ENCODE peak calls at places on chromosomes 7 and 10, in nine cellular contexts. F, A, D, O, X, N, W, K and Y are unnamed samples.

GRCh38 chr7:116704650-116705049 is 32.7 kb downstream of the MET start:
- DNase-seq in F (no peak), A (no peak), D (no peak), O (no peak), X (no peak), N (no peak), W (no peak), K (no peak), Y (no peak)

GRCh38 chr10:68419376-68419775 is 12.3 kb upstream of the RUFY2 start:
- DNase-seq in F (no peak), A (no peak), D (no peak), O (no peak), X (no peak), N (no peak), W (no peak), K (no peak), Y (no peak)

GRCh38 chr7:121562274-121562673 is 166.2 kb upstream of the FAM3C start:
- DNase-seq in F (no peak), A (no peak), D (no peak), O (no peak), X (peak), N (no peak), W (no peak), K (no peak), Y (no peak)

GRCh38 chr10:106053031-106053430 is 1111.5 kb downstream of the SORCS1 start:
- DNase-seq in F (no peak), A (no peak), D (no peak), O (no peak), X (no peak), N (no peak), W (no peak), K (no peak), Y (no peak)

GRCh38 chr7:30176463-30177090 is 41.8 kb downstream of the MTURN start:
- DNase-seq in F (no peak), A (no peak), D (no peak), O (no peak), X (no peak), N (no peak), W (no peak), K (no peak), Y (no peak)

GRCh38 chr7:138625084-138625848 is 75.9 kb downstream of the SVOPL start:
- DNase-seq in F (no peak), A (no peak), D (no peak), O (no peak), X (no peak), N (no peak), W (no peak), K (peak), Y (no peak)

GRCh38 chr7:80324032-80324431 is 187.8 kb downstream of the GNAT3 start:
- DNase-seq in F (no peak), A (no peak), D (no peak), O (no peak), X (peak), N (no peak), W (peak), K (no peak), Y (peak)

GRCh38 chr7:2522780-2523433 is 3.3 kb downstream of the LFNG start:
- DNase-seq in F (no peak), A (no peak), D (no peak), O (no peak), X (peak), N (no peak), W (peak), K (no peak), Y (peak)

GRCh38 chr7:64541438-64542359 is 21.2 kb downstream of the ZNF680 start:
- DNase-seq in F (no peak), A (no peak), D (no peak), O (no peak), X (peak), N (peak), W (peak), K (no peak), Y (peak)

GRCh38 chr7:15305002-15305600 is 256.7 kb downstream of the AGMO start:
- DNase-seq in F (peak), A (no peak), D (no peak), O (no peak), X (peak), N (no peak), W (peak), K (no peak), Y (peak)

GRCh38 chr7:27176962-27177794 is 3.1 kb upstream of the HOXA10 start:
- DNase-seq in F (no peak), A (no peak), D (peak), O (peak), X (no peak), N (no peak), W (no peak), K (no peak), Y (no peak)

GRCh38 chr10:27330074-27330473 is 89.5 kb upstream of the ACBD5 start:
- DNase-seq in F (no peak), A (no peak), D (no peak), O (no peak), X (no peak), N (no peak), W (no peak), K (no peak), Y (no peak)

GRCh38 chr7:153920897-153921296 is 131.3 kb upstream of the DPP6 start:
- DNase-seq in F (no peak), A (no peak), D (no peak), O (no peak), X (no peak), N (no peak), W (no peak), K (no peak), Y (no peak)

GRCh38 chr7:29243777-29244655 is 49.4 kb downstream of the CHN2 start:
- DNase-seq in F (no peak), A (no peak), D (no peak), O (no peak), X (no peak), N (no peak), W (no peak), K (no peak), Y (peak)

GRCh38 chr10:84261236-84261635 is 16.4 kb downstream of the RGR start:
- DNase-seq in F (no peak), A (no peak), D (no peak), O (no peak), X (no peak), N (no peak), W (no peak), K (no peak), Y (no peak)

GRCh38 chr10:62582804-62583208 is 208.6 kb downstream of the ZNF365 start:
- DNase-seq in F (peak), A (no peak), D (peak), O (no peak), X (peak), N (peak), W (peak), K (no peak), Y (peak)

GRCh38 chr10:120514035-120514620 is 57.1 kb downstream of the PLPP4 start:
- DNase-seq in F (no peak), A (no peak), D (no peak), O (no peak), X (peak), N (no peak), W (peak), K (no peak), Y (peak)

GRCh38 chr7:14377646-14378266 is 388.3 kb upstream of the ETV1 start:
- DNase-seq in F (no peak), A (no peak), D (no peak), O (no peak), X (peak), N (no peak), W (no peak), K (no peak), Y (no peak)

GRCh38 chr10:70233109-70233938 is at the start of gene PPA1:
- DNase-seq in F (peak), A (no peak), D (peak), O (peak), X (peak), N (peak), W (peak), K (peak), Y (peak)

GRCh38 chr7:20218261-20218660 is 1.1 kb upstream of the MACC1 start:
- DNase-seq in F (no peak), A (no peak), D (no peak), O (no peak), X (no peak), N (no peak), W (peak), K (no peak), Y (peak)

GRCh38 chr7:115728518-115728917 is 302.0 kb downstream of the TFEC start:
- DNase-seq in F (no peak), A (no peak), D (no peak), O (no peak), X (no peak), N (no peak), W (no peak), K (no peak), Y (no peak)

GRCh38 chr7:2170576-2171521 is 61.9 kb downstream of the MAD1L1 start:
- DNase-seq in F (no peak), A (no peak), D (no peak), O (no peak), X (no peak), N (no peak), W (no peak), K (no peak), Y (no peak)

GRCh38 chr10:2893991-2894390 is 173.4 kb upstream of the PFKP start:
- DNase-seq in F (no peak), A (no peak), D (no peak), O (no peak), X (no peak), N (no peak), W (no peak), K (no peak), Y (no peak)

GRCh38 chr10:13536674-13537366 is 8.0 kb upstream of the BEND7 start:
- DNase-seq in F (peak), A (no peak), D (peak), O (peak), X (peak), N (no peak), W (peak), K (no peak), Y (peak)

GRCh38 chr10:42973870-42974692 is 102.8 kb upstream of the RET start:
- DNase-seq in F (no peak), A (no peak), D (peak), O (no peak), X (no peak), N (peak), W (no peak), K (no peak), Y (no peak)

GRCh38 chr10:89337493-89337892 is 9.7 kb downstream of the IFIT3 start:
- DNase-seq in F (no peak), A (no peak), D (no peak), O (no peak), X (peak), N (no peak), W (no peak), K (no peak), Y (peak)

GRCh38 chr7:154698726-154699291 is 304.1 kb downstream of the PAXIP1 start:
- DNase-seq in F (no peak), A (no peak), D (no peak), O (no peak), X (no peak), N (no peak), W (no peak), K (no peak), Y (no peak)

GRCh38 chr7:77745746-77746145 is 49.5 kb downstream of the RSBN1L start:
- DNase-seq in F (no peak), A (no peak), D (no peak), O (no peak), X (no peak), N (no peak), W (no peak), K (no peak), Y (no peak)

GRCh38 chr7:92813390-92814024 is 22.9 kb downstream of the CDK6 start:
- DNase-seq in F (no peak), A (no peak), D (no peak), O (no peak), X (no peak), N (no peak), W (no peak), K (peak), Y (no peak)

GRCh38 chr10:51852297-51852696 is 152.9 kb upstream of the CSTF2T start:
- DNase-seq in F (no peak), A (no peak), D (no peak), O (no peak), X (no peak), N (no peak), W (no peak), K (no peak), Y (no peak)

GRCh38 chr10:128814024-128814423 is 653.0 kb upstream of the MGMT start:
- DNase-seq in F (no peak), A (no peak), D (no peak), O (no peak), X (no peak), N (no peak), W (no peak), K (no peak), Y (no peak)

GRCh38 chr7:39754326-39755120 is 131.2 kb downstream of the RALA start:
- DNase-seq in F (no peak), A (no peak), D (no peak), O (no peak), X (peak), N (no peak), W (no peak), K (no peak), Y (peak)

GRCh38 chr10:116151076-116151475 is 121.9 kb downstream of the GFRA1 start:
- DNase-seq in F (no peak), A (no peak), D (no peak), O (no peak), X (no peak), N (no peak), W (no peak), K (no peak), Y (no peak)

GRCh38 chr10:24488631-24489030 is 235.1 kb downstream of the ARHGAP21 start:
- DNase-seq in F (no peak), A (no peak), D (no peak), O (no peak), X (no peak), N (no peak), W (no peak), K (no peak), Y (peak)

GRCh38 chr10:132320776-132321469 is 11.1 kb upstream of the LRRC27 start:
- DNase-seq in F (no peak), A (no peak), D (no peak), O (no peak), X (no peak), N (no peak), W (no peak), K (no peak), Y (no peak)

GRCh38 chr7:1856966-1857441 is 186.9 kb downstream of the ELFN1 start:
- DNase-seq in F (peak), A (no peak), D (peak), O (peak), X (no peak), N (peak), W (no peak), K (no peak), Y (no peak)

GRCh38 chr7:18508441-18509427 is 13.2 kb downstream of the HDAC9 start:
- DNase-seq in F (no peak), A (no peak), D (no peak), O (no peak), X (peak), N (no peak), W (peak), K (no peak), Y (peak)

GRCh38 chr10:105185101-105185500 is 544.0 kb downstream of the SORCS3 start:
- DNase-seq in F (no peak), A (no peak), D (no peak), O (no peak), X (no peak), N (no peak), W (no peak), K (no peak), Y (peak)

GRCh38 chr10:32960022-32960421 is 2.0 kb upstream of the ITGB1 start:
- DNase-seq in F (no peak), A (no peak), D (no peak), O (no peak), X (no peak), N (no peak), W (peak), K (no peak), Y (no peak)
- H3K4me3 ChIP-seq in F (no peak), A (peak), D (peak), O (no peak), X (peak), N (peak), W (peak), K (no peak), Y (peak)

GRCh38 chr10:15719062-15719898 is 442 bp downstream of the ITGA8 start:
- DNase-seq in F (no peak), A (no peak), D (no peak), O (no peak), X (peak), N (peak), W (no peak), K (no peak), Y (no peak)
- H3K4me3 ChIP-seq in F (peak), A (no peak), D (peak), O (peak), X (peak), N (peak), W (no peak), K (no peak), Y (no peak)

DNA sequence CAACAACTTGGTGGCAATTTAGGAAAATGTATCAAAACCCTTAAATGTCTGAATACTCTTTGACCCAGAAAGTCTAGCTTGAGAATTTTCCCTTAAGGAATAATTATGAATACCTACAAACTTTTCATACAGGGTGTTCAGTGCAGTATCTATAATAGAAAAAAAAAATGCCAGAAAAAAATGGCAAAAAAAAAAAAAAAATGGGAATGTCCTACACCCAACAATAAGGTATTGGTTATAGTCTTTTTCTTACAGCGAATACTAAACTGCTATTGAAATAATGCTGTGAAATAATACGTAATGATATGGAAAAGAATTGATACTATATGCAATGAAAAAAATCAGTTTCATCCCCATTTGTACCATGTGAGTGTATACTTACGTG is 44.3 kb downstream of the ZNF800 start:
- DNase-seq in F (no peak), A (no peak), D (no peak), O (no peak), X (no peak), N (no peak), W (no peak), K (no peak), Y (peak)
- H3K4me3 ChIP-seq in F (peak), A (peak), D (peak), O (no peak), X (peak), N (peak), W (peak), K (peak), Y (peak)

DNA sequence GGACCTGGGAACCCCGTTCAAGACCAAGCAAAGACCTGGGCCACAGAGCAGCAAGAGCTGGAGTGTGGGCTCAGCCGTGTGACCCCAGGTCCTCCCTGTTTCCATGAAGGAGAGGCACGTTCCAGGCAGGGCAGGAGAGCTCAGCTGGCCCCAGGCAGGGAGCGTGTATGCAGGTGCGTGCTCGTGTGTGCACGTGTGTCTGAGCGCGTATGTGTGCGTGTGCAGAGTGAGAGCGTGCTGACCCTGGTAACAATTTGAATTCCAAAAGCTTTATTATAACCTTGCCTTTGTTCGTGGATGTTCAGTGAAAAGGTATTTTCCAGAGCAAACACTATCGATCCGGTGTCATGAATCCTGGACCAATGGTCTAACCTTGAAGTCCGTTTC is 54.6 kb downstream of the FOXL3 start:
- DNase-seq in F (no peak), A (no peak), D (no peak), O (no peak), X (no peak), N (no peak), W (no peak), K (no peak), Y (no peak)
- H3K4me3 ChIP-seq in F (no peak), A (no peak), D (no peak), O (no peak), X (no peak), N (no peak), W (no peak), K (no peak), Y (no peak)

GRCh38 chr10:15444105-15445021 is 73.3 kb upstream of the FAM171A1 start:
- DNase-seq in F (no peak), A (no peak), D (no peak), O (no peak), X (no peak), N (no peak), W (peak), K (no peak), Y (no peak)

GRCh38 chr10:15436696-15437095 is 65.6 kb upstream of the FAM171A1 start:
- DNase-seq in F (no peak), A (no peak), D (no peak), O (no peak), X (peak), N (no peak), W (peak), K (no peak), Y (peak)

GRCh38 chr10:15440204-15440711 is 69.2 kb upstream of the FAM171A1 start:
- DNase-seq in F (no peak), A (no peak), D (no peak), O (no peak), X (no peak), N (no peak), W (no peak), K (no peak), Y (no peak)

GRCh38 chr10:15442056-15442455 is 71.0 kb upstream of the FAM171A1 start:
- DNase-seq in F (no peak), A (no peak), D (no peak), O (no peak), X (no peak), N (no peak), W (no peak), K (no peak), Y (no peak)

GRCh38 chr10:15439381-15439837 is 68.3 kb upstream of the FAM171A1 start:
- DNase-seq in F (peak), A (no peak), D (peak), O (no peak), X (peak), N (peak), W (no peak), K (no peak), Y (peak)
- H3K4me3 ChIP-seq in F (peak), A (no peak), D (peak), O (no peak), X (peak), N (peak), W (no peak), K (no peak), Y (no peak)

DNA sequence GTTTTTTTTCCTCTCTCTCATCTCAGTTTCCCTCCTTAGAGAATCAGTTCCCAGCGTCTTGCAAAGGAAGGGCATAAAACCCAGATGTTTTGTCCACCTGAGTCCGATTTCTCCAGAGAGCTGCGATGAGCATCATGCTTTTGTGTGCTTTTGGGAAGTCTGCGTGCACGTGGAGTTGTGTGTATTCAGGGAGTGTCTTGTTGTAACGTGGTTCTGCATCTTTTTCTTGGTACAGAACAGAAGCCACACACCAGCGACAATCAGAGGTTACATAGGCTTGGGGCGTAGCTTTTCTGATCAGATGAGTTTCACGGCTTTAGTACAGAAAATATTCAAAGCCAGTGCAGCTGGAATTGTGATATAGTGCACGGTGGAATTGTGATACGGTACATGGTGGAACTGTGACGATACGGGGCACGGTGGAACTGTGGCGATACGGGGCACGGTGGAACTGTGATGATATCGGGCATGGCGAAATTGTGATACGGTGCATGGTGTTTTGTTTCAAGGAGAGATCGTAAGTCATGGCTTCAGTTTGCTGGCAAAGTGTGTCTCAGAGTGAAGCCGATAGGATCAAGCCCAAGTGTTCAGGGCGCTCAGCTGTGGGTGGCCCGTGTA is 32.8 kb downstream of the FOXK1 start:
- DNase-seq in F (no peak), A (no peak), D (no peak), O (no peak), X (no peak), N (no peak), W (no peak), K (no peak), Y (no peak)
- H3K4me3 ChIP-seq in F (no peak), A (no peak), D (no peak), O (no peak), X (no peak), N (peak), W (no peak), K (no peak), Y (no peak)

GRCh38 chr10:22438714-22439113 is 93.4 kb downstream of the SPAG6 start:
- DNase-seq in F (no peak), A (no peak), D (no peak), O (no peak), X (no peak), N (no peak), W (no peak), K (no peak), Y (no peak)
- H3K4me3 ChIP-seq in F (no peak), A (no peak), D (peak), O (no peak), X (no peak), N (peak), W (peak), K (peak), Y (no peak)

GRCh38 chr10:86536294-86536861 is 14.8 kb upstream of the WAPL start:
- DNase-seq in F (peak), A (no peak), D (peak), O (peak), X (no peak), N (no peak), W (no peak), K (peak), Y (no peak)
- H3K4me3 ChIP-seq in F (peak), A (no peak), D (peak), O (peak), X (peak), N (peak), W (no peak), K (peak), Y (no peak)